ENCODE peak calls at places on chromosomes 11 and 22, in seven cellular contexts. G is psoas muscle; I is CD8-positive, alpha-beta memory T cell; V is pons; W is NCI-H1092; D is AG04450; Y is A549. X is an unnamed sample.

GRCh38 chr11:59102259-59102765 is 4.7 kb upstream of the FAM111B start:
- DNase-seq in G (peak), I (no peak), V (peak), W (no peak), D (no peak), Y (peak), X (no peak)

GRCh38 chr11:84564180-84564866 is 1062.8 kb downstream of the DLG2 start:
- DNase-seq in G (no peak), I (no peak), V (peak), W (no peak), D (peak), Y (peak), X (no peak)

GRCh38 chr11:28209906-28210305 is 101.7 kb downstream of the METTL15 start:
- DNase-seq in G (no peak), I (no peak), V (no peak), W (no peak), D (no peak), Y (no peak), X (no peak)

GRCh38 chr11:11446562-11446961 is 93.5 kb upstream of the CSNK2A3 start:
- DNase-seq in G (no peak), I (no peak), V (no peak), W (no peak), D (no peak), Y (no peak), X (no peak)

GRCh38 chr11:2803186-2804057 is 82.2 kb downstream of the CDKN1C start:
- DNase-seq in G (peak), I (no peak), V (no peak), W (no peak), D (no peak), Y (no peak), X (no peak)

GRCh38 chr11:34051349-34052035 is at the start of gene CAPRIN1:
- DNase-seq in G (peak), I (peak), V (peak), W (peak), D (peak), Y (peak), X (peak)

GRCh38 chr11:76845069-76845468 is 15.6 kb upstream of the ACER3 start:
- DNase-seq in G (no peak), I (no peak), V (no peak), W (no peak), D (no peak), Y (no peak), X (no peak)

GRCh38 chr22:47171441-47172221 is 409.2 kb downstream of the TBC1D22A start:
- DNase-seq in G (peak), I (no peak), V (no peak), W (no peak), D (no peak), Y (no peak), X (no peak)

GRCh38 chr11:120400564-120401364 is 64.6 kb downstream of the ARHGEF12 start:
- DNase-seq in G (no peak), I (no peak), V (no peak), W (no peak), D (peak), Y (peak), X (peak)

GRCh38 chr11:113059548-113059947 is 98.3 kb downstream of the NCAM1 start:
- DNase-seq in G (no peak), I (no peak), V (no peak), W (no peak), D (no peak), Y (no peak), X (no peak)

GRCh38 chr11:61752117-61752924 is at the start of gene MYRF:
- DNase-seq in G (peak), I (peak), V (peak), W (no peak), D (no peak), Y (no peak), X (no peak)

GRCh38 chr11:118142809-118143208 is 9.8 kb downstream of the SCN4B start:
- DNase-seq in G (no peak), I (no peak), V (peak), W (no peak), D (no peak), Y (no peak), X (peak)

GRCh38 chr22:41772198-41772597 is 28.3 kb upstream of the CCDC134 start:
- DNase-seq in G (no peak), I (no peak), V (no peak), W (no peak), D (no peak), Y (peak), X (no peak)

GRCh38 chr11:126211236-126212088 is at the start of the genes FAM118B and RPUSD4:
- DNase-seq in G (peak), I (peak), V (peak), W (peak), D (peak), Y (peak), X (peak)

GRCh38 chr22:49015993-49016908 is 811.4 kb downstream of the BRD1 start:
- DNase-seq in G (peak), I (no peak), V (no peak), W (no peak), D (no peak), Y (no peak), X (no peak)

GRCh38 chr11:22633354-22633902 is 7.8 kb upstream of the FANCF start:
- DNase-seq in G (no peak), I (no peak), V (no peak), W (no peak), D (no peak), Y (no peak), X (no peak)

GRCh38 chr11:43992834-43993637 is 50.6 kb downstream of the C11orf96 start:
- DNase-seq in G (no peak), I (no peak), V (no peak), W (no peak), D (no peak), Y (no peak), X (no peak)

GRCh38 chr11:60785806-60786361 is 751 bp downstream of the MS4A10 start:
- DNase-seq in G (no peak), I (no peak), V (no peak), W (no peak), D (no peak), Y (no peak), X (no peak)

GRCh38 chr11:6547177-6547576 is 50.1 kb downstream of the DNHD1 start:
- DNase-seq in G (no peak), I (no peak), V (no peak), W (no peak), D (no peak), Y (no peak), X (no peak)

GRCh38 chr11:1076061-1076665 is 1.5 kb downstream of the MUC2 start:
- DNase-seq in G (peak), I (no peak), V (no peak), W (no peak), D (no peak), Y (no peak), X (no peak)

GRCh38 chr11:19225599-19225998 is 15.1 kb downstream of the E2F8 start:
- DNase-seq in G (no peak), I (no peak), V (no peak), W (no peak), D (no peak), Y (no peak), X (no peak)

GRCh38 chr11:117972589-117973445 is 13.4 kb upstream of the IL10RA start:
- DNase-seq in G (no peak), I (no peak), V (no peak), W (peak), D (no peak), Y (peak), X (peak)

GRCh38 chr22:44664149-44664548 is 37.9 kb upstream of the PRR5 start:
- DNase-seq in G (peak), I (peak), V (peak), W (no peak), D (no peak), Y (no peak), X (no peak)

GRCh38 chr11:76599041-76600013 is 71.2 kb downstream of the LRRC32 start:
- DNase-seq in G (no peak), I (no peak), V (no peak), W (no peak), D (no peak), Y (no peak), X (no peak)